ENCODE peak calls at places on chromosome 2, in seven cellular contexts. I is AG04449, N is transverse colon, K is astrocyte of the spinal cord, O is Caco-2, H is body of pancreas, S is mammary epithelial cell. W is an unnamed sample.

GRCh38 chr2:121063471-121063870 is 221.5 kb downstream of the TFCP2L1 start:
- DNase-seq in I (no peak), N (no peak), K (no peak), O (no peak), H (no peak), S (no peak), W (no peak)

GRCh38 chr2:29455202-29455885 is 340.1 kb downstream of the CLIP4 start:
- DNase-seq in I (no peak), N (no peak), K (peak), O (no peak), H (no peak), S (no peak), W (no peak)

GRCh38 chr2:232454630-232455029 is 1.3 kb upstream of the ALPI start:
- DNase-seq in I (no peak), N (no peak), K (no peak), O (no peak), H (no peak), S (no peak), W (no peak)

GRCh38 chr2:71880846-71881610 is 266.6 kb downstream of the CYP26B1 start:
- DNase-seq in I (peak), N (peak), K (peak), O (no peak), H (peak), S (peak), W (peak)

GRCh38 chr2:60409207-60409871 is 144.1 kb downstream of the BCL11A start:
- DNase-seq in I (no peak), N (no peak), K (no peak), O (no peak), H (no peak), S (peak), W (no peak)

GRCh38 chr2:85106489-85107180 is 26.6 kb upstream of the TCF7L1 start:
- DNase-seq in I (peak), N (no peak), K (no peak), O (no peak), H (no peak), S (peak), W (peak)

GRCh38 chr2:217988014-217988839 is 14.6 kb downstream of the TNS1 start:
- DNase-seq in I (no peak), N (peak), K (peak), O (peak), H (peak), S (peak), W (peak)

GRCh38 chr2:241545113-241545512 is 13.4 kb upstream of the BOK start:
- DNase-seq in I (peak), N (no peak), K (peak), O (no peak), H (no peak), S (no peak), W (no peak)

GRCh38 chr2:40240067-40240466 is 211.8 kb downstream of the SLC8A1 start:
- DNase-seq in I (peak), N (peak), K (peak), O (no peak), H (peak), S (peak), W (no peak)

GRCh38 chr2:200077838-200078237 is 122.5 kb downstream of the MAIP1 start:
- DNase-seq in I (peak), N (no peak), K (peak), O (no peak), H (no peak), S (no peak), W (no peak)

GRCh38 chr2:231189571-231190495 is 8.6 kb upstream of the ARMC9 start:
- DNase-seq in I (no peak), N (peak), K (peak), O (no peak), H (no peak), S (no peak), W (no peak)

GRCh38 chr2:14543284-14543683 is 89.2 kb upstream of the LRATD1 start:
- DNase-seq in I (no peak), N (no peak), K (no peak), O (no peak), H (no peak), S (no peak), W (no peak)

GRCh38 chr2:123993728-123994323 is 31.3 kb upstream of the CNTNAP5 start:
- DNase-seq in I (no peak), N (peak), K (peak), O (peak), H (peak), S (peak), W (peak)

GRCh38 chr2:45137941-45138695 is 128.9 kb upstream of the SIX2 start:
- DNase-seq in I (no peak), N (no peak), K (no peak), O (no peak), H (no peak), S (no peak), W (no peak)

GRCh38 chr2:187424156-187424555 is 23.9 kb downstream of the CALCRL start:
- DNase-seq in I (no peak), N (no peak), K (no peak), O (no peak), H (no peak), S (peak), W (no peak)

GRCh38 chr2:67050621-67051020 is 346.5 kb upstream of the ETAA1 start:
- DNase-seq in I (no peak), N (no peak), K (no peak), O (no peak), H (no peak), S (no peak), W (no peak)

GRCh38 chr2:53994735-53995538 is 24.1 kb upstream of the PSME4 start:
- DNase-seq in I (no peak), N (no peak), K (no peak), O (no peak), H (no peak), S (no peak), W (no peak)

GRCh38 chr2:102037681-102038080 is 45.9 kb downstream of the IL1R2 start:
- DNase-seq in I (no peak), N (no peak), K (peak), O (no peak), H (no peak), S (no peak), W (no peak)

GRCh38 chr2:134301099-134301970 is 47.5 kb downstream of the MGAT5 start:
- DNase-seq in I (no peak), N (no peak), K (peak), O (no peak), H (no peak), S (peak), W (no peak)

GRCh38 chr2:134657650-134658250 is 61.0 kb downstream of the TMEM163 start:
- DNase-seq in I (no peak), N (no peak), K (no peak), O (no peak), H (no peak), S (no peak), W (peak)

GRCh38 chr2:241770185-241770935 is 6.3 kb upstream of the GAL3ST2 start:
- DNase-seq in I (no peak), N (no peak), K (no peak), O (peak), H (no peak), S (no peak), W (no peak)

GRCh38 chr2:180203972-180204371 is 196.9 kb upstream of the CWC22 start:
- DNase-seq in I (no peak), N (no peak), K (peak), O (no peak), H (no peak), S (peak), W (no peak)

GRCh38 chr2:129062160-129062912 is 743.7 kb upstream of the HS6ST1 start:
- DNase-seq in I (no peak), N (no peak), K (peak), O (no peak), H (no peak), S (no peak), W (no peak)

GRCh38 chr2:112118148-112118547 is 20.0 kb upstream of the FBLN7 start:
- DNase-seq in I (no peak), N (no peak), K (no peak), O (no peak), H (no peak), S (no peak), W (no peak)

GRCh38 chr2:131032393-131032836 is 60.8 kb downstream of the FAM168B start:
- DNase-seq in I (no peak), N (no peak), K (no peak), O (no peak), H (no peak), S (no peak), W (no peak)

GRCh38 chr2:178761759-178762371 is 45.4 kb downstream of the TTN start:
- DNase-seq in I (no peak), N (no peak), K (peak), O (peak), H (peak), S (peak), W (peak)
- TF ChIP-seq CTCF in I (peak), N (peak), K (peak), O (peak), H (peak), S (peak), W (peak)

GRCh38 chr2:127418300-127419111 is at the start of gene PROC:
- DNase-seq in I (no peak), N (no peak), K (no peak), O (no peak), H (no peak), S (no peak), W (no peak)
- TF ChIP-seq CTCF in I (no peak), N (no peak), K (no peak), O (no peak), H (no peak), S (no peak), W (no peak)

DNA sequence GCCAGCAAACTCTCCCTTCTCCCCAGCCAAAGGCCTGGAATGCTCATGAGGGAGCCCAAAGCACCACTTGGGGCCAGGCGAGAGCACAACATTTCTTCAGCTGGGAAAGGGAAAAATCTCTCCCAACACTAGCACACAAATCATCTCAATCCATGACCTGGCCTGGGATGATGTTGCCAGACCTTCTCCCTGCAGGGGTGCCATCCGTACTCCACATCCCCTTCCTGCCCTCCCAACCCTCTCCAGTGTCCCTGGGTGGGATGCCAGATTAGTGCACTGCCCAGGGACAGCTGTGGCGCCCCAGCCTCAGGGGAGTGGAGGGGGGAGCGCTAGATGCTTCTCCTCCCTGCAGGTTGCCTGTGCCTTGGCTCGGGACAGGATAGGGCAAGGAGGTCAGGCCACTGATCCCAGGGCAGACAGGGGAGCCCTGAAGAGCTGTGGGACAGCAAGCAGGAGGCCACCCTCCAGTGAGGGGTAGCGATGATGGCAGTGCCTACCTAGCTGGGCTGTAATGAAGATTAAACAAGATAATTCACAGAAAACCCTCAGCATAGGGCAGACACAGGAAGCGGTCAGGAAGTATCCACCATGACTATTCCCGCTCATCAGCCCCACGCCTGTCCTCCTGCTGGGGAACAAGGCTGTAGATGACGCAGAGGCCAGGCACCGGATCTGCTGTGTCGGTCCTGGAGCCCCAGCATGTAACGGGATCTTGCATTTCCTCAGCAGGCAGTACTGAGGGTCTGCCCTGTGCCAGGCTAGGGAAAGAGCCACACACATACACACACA is 31.1 kb downstream of the SERTAD2 start:
- DNase-seq in I (no peak), N (no peak), K (peak), O (no peak), H (no peak), S (no peak), W (no peak)
- TF ChIP-seq CTCF in I (peak), N (no peak), K (peak), O (no peak), H (no peak), S (no peak), W (no peak)

GRCh38 chr2:43020990-43021677 is 205.3 kb downstream of the ZFP36L2 start:
- DNase-seq in I (no peak), N (no peak), K (no peak), O (no peak), H (no peak), S (peak), W (no peak)

GRCh38 chr2:43020296-43020695 is 206.1 kb downstream of the ZFP36L2 start:
- DNase-seq in I (no peak), N (no peak), K (no peak), O (peak), H (no peak), S (no peak), W (no peak)

GRCh38 chr2:43019536-43020183 is 206.7 kb downstream of the ZFP36L2 start:
- DNase-seq in I (no peak), N (peak), K (no peak), O (peak), H (no peak), S (no peak), W (no peak)

GRCh38 chr2:43019025-43019367 is 207.4 kb downstream of the ZFP36L2 start:
- DNase-seq in I (no peak), N (peak), K (no peak), O (peak), H (no peak), S (no peak), W (no peak)

DNA sequence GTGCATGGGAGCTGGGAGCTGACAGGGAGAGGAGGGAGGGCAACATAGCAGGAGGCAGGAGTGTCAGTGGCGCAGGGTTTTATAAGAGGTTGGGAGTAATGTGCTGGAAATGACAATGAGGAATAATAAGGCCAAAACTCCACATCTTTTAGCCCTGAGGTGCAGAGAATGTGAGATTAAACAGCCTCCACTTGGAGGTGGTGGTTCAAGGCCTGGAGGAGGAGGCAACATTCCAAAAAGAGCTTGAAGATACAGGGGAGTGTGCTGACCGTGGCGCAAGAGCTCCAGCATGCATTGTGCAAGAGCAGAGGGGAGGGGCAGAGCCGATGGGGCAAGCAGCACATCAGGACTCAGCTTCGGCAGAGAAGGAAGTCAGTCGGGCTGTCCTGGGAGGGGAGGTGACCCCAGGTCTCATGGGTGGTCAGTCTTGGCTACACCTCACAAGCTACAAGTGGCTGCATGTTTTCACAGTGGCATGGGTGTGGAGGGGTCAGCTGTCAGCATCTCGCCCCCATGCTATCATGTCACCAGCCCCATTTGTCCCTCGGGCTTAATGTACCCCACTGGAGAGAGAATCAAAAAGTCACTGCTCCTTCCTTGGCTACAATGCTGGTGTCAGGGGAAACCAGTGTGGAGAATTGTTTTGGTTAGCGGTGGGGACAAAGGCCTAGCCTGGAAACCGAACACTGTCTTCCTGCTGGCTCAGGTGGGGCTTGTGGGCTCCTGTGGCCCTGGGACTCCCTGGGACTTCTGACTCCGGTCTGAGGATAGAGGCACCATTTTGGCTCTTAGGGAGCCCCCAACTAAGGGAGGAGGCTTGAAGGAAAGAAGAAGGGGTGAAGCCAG is 208.0 kb downstream of the ZFP36L2 start:
- DNase-seq in I (peak), N (peak), K (no peak), O (peak), H (peak), S (peak), W (peak)
- TF ChIP-seq CTCF in I (no peak), N (no peak), K (no peak), O (no peak), H (no peak), S (no peak), W (no peak)

DNA sequence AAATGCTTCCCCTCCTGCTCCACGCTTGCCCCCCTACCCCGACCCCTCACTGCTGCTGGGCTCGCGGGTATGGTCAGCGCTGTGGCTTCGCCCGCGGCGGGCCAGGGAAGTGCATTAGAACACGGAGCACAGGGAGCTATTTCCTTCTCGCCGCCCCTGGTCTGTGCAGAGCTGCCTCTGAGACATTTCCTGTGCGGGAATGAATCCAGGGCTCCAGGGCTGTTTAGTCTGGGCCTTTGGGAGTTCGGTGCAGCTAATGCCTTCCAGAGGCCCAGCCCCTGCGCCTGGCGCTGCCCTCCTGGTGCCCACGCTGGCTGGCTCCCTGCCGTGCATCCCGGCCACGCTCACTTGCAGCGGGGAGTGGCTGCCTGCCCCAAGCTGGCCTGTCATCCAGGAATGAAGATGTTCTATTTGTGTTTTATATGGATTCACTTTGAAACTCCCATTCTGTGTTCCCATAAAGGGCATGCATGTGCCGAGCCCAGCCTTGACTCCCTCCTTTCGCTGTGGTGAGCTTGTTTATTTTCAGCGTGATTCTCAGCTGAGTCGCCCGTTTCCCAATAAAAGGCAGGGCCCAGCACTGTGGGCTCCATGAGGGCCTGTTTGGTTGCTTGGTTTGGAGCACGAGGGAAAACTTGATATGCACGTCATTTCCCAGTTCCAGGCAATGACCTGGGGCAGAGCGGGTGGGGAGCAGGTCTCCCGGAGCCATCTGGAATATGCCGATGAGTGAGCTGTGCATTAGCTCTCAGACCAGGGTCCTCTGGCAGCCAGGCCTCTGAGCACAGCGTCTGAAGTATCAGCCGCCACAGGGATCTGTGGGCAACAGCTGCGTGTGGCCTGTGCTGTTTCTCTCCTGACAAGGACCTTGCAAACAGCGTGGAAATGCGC is 42.7 kb downstream of the SH3RF3 start:
- DNase-seq in I (peak), N (peak), K (peak), O (no peak), H (no peak), S (no peak), W (no peak)
- TF ChIP-seq CTCF in I (peak), N (peak), K (peak), O (no peak), H (no peak), S (no peak), W (no peak)

W was measured in Calu3.